ENCODE peak calls at places on chromosome 19, in seven cellular contexts. Q is cardiac muscle cell; B is COR-L47; E is activated T-cell treated with anti-CD3 and anti-CD28 coated beads, Interleukin-2, amount 50 U/mL, for 72 hours; I is GM03348; L is tibial nerve; G is midbrain. K is an unnamed sample.

GRCh38 chr19:2574971-2575630 is 99.2 kb downstream of the GADD45B start:
- DNase-seq in Q (no peak), B (no peak), E (no peak), I (no peak), L (no peak), G (no peak), K (no peak)

GRCh38 chr19:45492627-45493470 is 4.0 kb downstream of the RTN2 start:
- DNase-seq in Q (peak), B (no peak), E (no peak), I (peak), L (no peak), G (peak), K (no peak)

GRCh38 chr19:782195-783043 is 14.8 kb upstream of the PTBP1 start:
- DNase-seq in Q (peak), B (no peak), E (no peak), I (peak), L (no peak), G (no peak), K (peak)

GRCh38 chr19:1671716-1672037 is 19.3 kb upstream of the TCF3 start:
- DNase-seq in Q (no peak), B (no peak), E (no peak), I (no peak), L (no peak), G (no peak), K (no peak)

GRCh38 chr19:2061936-2062729 is 11.1 kb upstream of the MKNK2 start:
- DNase-seq in Q (no peak), B (no peak), E (no peak), I (no peak), L (no peak), G (no peak), K (no peak)

GRCh38 chr19:45457776-45458175 is 10.0 kb upstream of the FOSB start:
- DNase-seq in Q (no peak), B (no peak), E (no peak), I (no peak), L (no peak), G (no peak), K (no peak)

GRCh38 chr19:55146648-55147218 is 2.3 kb downstream of the TNNT1 start:
- DNase-seq in Q (no peak), B (peak), E (no peak), I (no peak), L (no peak), G (no peak), K (no peak)

GRCh38 chr19:12825259-12826131 is 8.9 kb downstream of the RTBDN start:
- DNase-seq in Q (peak), B (no peak), E (peak), I (peak), L (no peak), G (no peak), K (no peak)

GRCh38 chr19:14563989-14564650 is 7.7 kb downstream of the NDUFB7 start:
- DNase-seq in Q (peak), B (no peak), E (peak), I (peak), L (no peak), G (no peak), K (peak)

GRCh38 chr19:33580026-33580644 is 41.6 kb upstream of the CHST8 start:
- DNase-seq in Q (no peak), B (peak), E (no peak), I (no peak), L (no peak), G (no peak), K (no peak)

GRCh38 chr19:46016426-46017094 is 6.3 kb downstream of the PGLYRP1 start:
- DNase-seq in Q (peak), B (peak), E (peak), I (peak), L (peak), G (peak), K (peak)

GRCh38 chr19:28963481-28964245 is 249.3 kb downstream of the UQCRFS1 start:
- DNase-seq in Q (no peak), B (no peak), E (no peak), I (no peak), L (no peak), G (no peak), K (no peak)

GRCh38 chr19:24086974-24087595 is at the start of gene ZNF254:
- DNase-seq in Q (peak), B (peak), E (peak), I (peak), L (peak), G (peak), K (no peak)

GRCh38 chr19:6216996-6217751 is 62.6 kb downstream of the MLLT1 start:
- DNase-seq in Q (peak), B (no peak), E (no peak), I (no peak), L (no peak), G (no peak), K (no peak)

GRCh38 chr19:45547965-45548609 is 36.5 kb downstream of the OPA3 start:
- DNase-seq in Q (peak), B (no peak), E (no peak), I (peak), L (no peak), G (no peak), K (peak)

GRCh38 chr19:12137541-12137940 is 2.6 kb downstream of the ZNF20 start:
- DNase-seq in Q (no peak), B (peak), E (peak), I (no peak), L (no peak), G (no peak), K (no peak)

GRCh38 chr19:1374250-1374577 is 9.5 kb upstream of the NDUFS7 start:
- DNase-seq in Q (no peak), B (no peak), E (no peak), I (no peak), L (no peak), G (no peak), K (no peak)

K was measured in NCI-H460.